ENCODE peak calls at places on chromosomes 6 and 20, in ten cellular contexts. H is GM23338; C is HCT116; R is kidney; N is CD8-positive, alpha-beta T cell; T is A549; M is upper lobe of left lung; B is tibial artery; Z is prostate gland; K is ovary. Q is an unnamed sample.

GRCh38 chr6:131923356-131923755 is 27.8 kb downstream of the CCN2 start:
- DNase-seq in T (no peak), B (no peak), R (no peak), K (peak; percentile 69), M (no peak), Z (peak; percentile 30), C (peak; percentile 83), H (peak; percentile 88), N (no peak), Q (no peak)

GRCh38 chr20:51331466-51331865 is 211.1 kb downstream of the NFATC2 start:
- DNase-seq in T (no peak), H (no peak), N (no peak), K (no peak), C (no peak), M (peak; percentile 73), Z (no peak), B (no peak), R (peak; percentile 72), Q (no peak)

GRCh38 chr6:9543649-9544048 is 871.2 kb downstream of the TFAP2A start:
- DNase-seq in C (no peak), Z (no peak), R (no peak), B (no peak), H (peak; percentile 23), T (no peak), M (no peak), K (no peak), N (no peak), Q (no peak)

GRCh38 chr6:2426561-2427340 is 181.3 kb upstream of the GMDS start:
- DNase-seq in H (no peak), B (no peak), M (no peak), Z (no peak), K (no peak), N (no peak), R (no peak), C (no peak), T (no peak), Q (no peak)

GRCh38 chr6:109172096-109172495 is 76.8 kb downstream of the CEP57L1 start:
- DNase-seq in H (no peak), N (no peak), T (no peak), M (no peak), K (no peak), R (no peak), B (no peak), C (no peak), Z (no peak), Q (no peak)

GRCh38 chr6:27214126-27214601 is 33.3 kb upstream of the PRSS16 start:
- DNase-seq in N (no peak), B (no peak), M (no peak), Z (no peak), R (no peak), H (peak; percentile 40), K (no peak), C (no peak), T (no peak), Q (no peak)

GRCh38 chr6:54063228-54063539 is 48.1 kb upstream of the MLIP start:
- DNase-seq in H (no peak), K (no peak), C (no peak), Z (no peak), M (no peak), B (no peak), T (no peak), R (no peak), N (no peak), Q (no peak)

GRCh38 chr6:110255356-110255755 is 75.1 kb downstream of the CDC40 start:
- DNase-seq in R (peak; percentile 55), T (peak; percentile 1), H (peak; percentile 80), B (no peak), N (no peak), Z (no peak), K (no peak), C (no peak), M (no peak), Q (no peak)

GRCh38 chr6:30075094-30075986 is at the start of gene RNF39:
- DNase-seq in B (no peak), H (peak; percentile 80), K (peak; percentile 52), M (peak; percentile 84), C (no peak), Z (peak; percentile 93), R (peak; percentile 78), N (no peak), T (no peak), Q (no peak)

GRCh38 chr20:33070413-33071053 is 8.9 kb upstream of the BPIFB4 start:
- DNase-seq in K (no peak), N (no peak), B (no peak), R (no peak), H (no peak), C (no peak), T (no peak), M (no peak), Z (no peak), Q (no peak)

GRCh38 chr6:11650297-11650696 is 112.7 kb downstream of the TMEM170B start:
- DNase-seq in C (no peak), M (no peak), Z (no peak), K (no peak), H (peak; percentile 90), B (no peak), R (no peak), T (no peak), N (no peak), Q (no peak)

GRCh38 chr6:145042559-145042958 is 692.8 kb downstream of the EPM2A start:
- DNase-seq in K (no peak), T (no peak), M (no peak), R (no peak), B (no peak), H (peak; percentile 76), Z (no peak), N (no peak), C (no peak), Q (no peak)

GRCh38 chr6:76881414-76881813 is 581.9 kb downstream of the HTR1B start:
- DNase-seq in B (no peak), T (no peak), K (no peak), N (no peak), R (no peak), H (no peak), M (no peak), Z (no peak), C (no peak), Q (no peak)

DNA sequence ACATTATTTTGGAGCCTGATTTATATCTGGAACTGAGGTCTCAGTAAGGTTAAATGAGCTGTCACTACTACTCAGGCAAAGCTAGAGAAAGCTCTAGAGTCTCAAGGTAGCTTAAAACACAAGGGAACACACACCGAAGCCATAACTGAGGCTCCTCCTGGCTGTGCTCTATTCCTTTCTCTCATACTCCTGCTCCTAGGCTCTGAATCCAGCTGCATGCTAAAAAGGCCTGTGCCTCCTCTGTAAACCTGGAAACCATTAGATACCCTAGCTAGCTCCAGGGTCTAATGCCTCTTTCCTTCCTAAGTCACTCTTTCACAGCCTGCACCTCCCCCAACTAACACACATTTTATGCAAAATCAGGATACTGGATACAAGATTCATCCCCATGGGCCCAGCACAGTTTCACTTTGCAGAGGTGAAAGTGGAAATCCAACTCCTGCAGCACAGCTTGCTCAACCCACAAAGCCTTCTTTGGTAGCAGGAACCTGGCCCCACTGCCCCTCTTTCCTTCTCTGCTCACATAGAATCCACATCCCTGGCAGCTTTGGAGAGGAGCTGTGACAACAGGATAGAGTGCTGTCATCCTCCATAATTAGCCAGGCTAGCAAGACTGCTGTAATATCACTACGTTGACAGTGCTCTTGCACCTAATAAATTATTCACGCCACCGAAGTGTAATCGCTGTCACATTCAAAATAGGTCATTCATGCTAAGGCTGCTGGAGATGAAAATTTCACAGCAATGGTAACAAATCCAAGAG is 16.9 kb downstream of the RIPOR2 start:
- DNase-seq in C (no peak), R (no peak), K (no peak), H (peak; percentile 34), B (no peak), N (no peak), M (no peak), Z (no peak), T (no peak), Q (no peak)
- H3K27ac ChIP-seq in C (no peak overlapping the region), R (no peak overlapping the region), K (no peak overlapping the region), H (peak overlapping the region; percentile 81), B (no peak overlapping the region), N (no peak overlapping the region), M (no peak overlapping the region), Z (no peak overlapping the region), T (no peak overlapping the region), Q (no peak overlapping the region)

DNA sequence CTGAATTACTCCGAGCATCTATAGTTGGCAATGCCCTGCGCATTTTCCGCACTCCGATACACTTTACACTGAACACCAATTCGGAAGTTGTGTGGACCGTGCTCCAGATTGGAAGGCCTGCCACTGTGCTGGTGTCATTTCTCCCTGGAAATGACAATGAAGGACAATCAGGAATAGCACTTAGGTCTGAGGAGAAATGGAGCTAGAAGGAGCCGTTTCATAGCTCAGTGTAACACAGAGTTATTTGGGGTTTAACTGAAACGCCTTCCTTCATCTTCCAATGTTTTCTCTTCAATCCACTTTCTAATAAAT is 501 bp upstream of the PLA2G7 start:
- DNase-seq in M (no peak), H (no peak), B (no peak), C (no peak), R (no peak), K (no peak), Z (no peak), T (no peak), N (no peak), Q (no peak)
- H3K4me3 ChIP-seq in M (peak overlapping the region; percentile 62), H (peak overlapping the region; percentile 90), B (peak overlapping the region; percentile 53), C (peak overlapping the region; percentile 45), R (peak overlapping the region; percentile 67), K (peak overlapping the region; percentile 54), Z (peak overlapping the region; percentile 69), T (peak overlapping the region; percentile 62), N (no peak overlapping the region), Q (peak overlapping the region; percentile 93)

DNA sequence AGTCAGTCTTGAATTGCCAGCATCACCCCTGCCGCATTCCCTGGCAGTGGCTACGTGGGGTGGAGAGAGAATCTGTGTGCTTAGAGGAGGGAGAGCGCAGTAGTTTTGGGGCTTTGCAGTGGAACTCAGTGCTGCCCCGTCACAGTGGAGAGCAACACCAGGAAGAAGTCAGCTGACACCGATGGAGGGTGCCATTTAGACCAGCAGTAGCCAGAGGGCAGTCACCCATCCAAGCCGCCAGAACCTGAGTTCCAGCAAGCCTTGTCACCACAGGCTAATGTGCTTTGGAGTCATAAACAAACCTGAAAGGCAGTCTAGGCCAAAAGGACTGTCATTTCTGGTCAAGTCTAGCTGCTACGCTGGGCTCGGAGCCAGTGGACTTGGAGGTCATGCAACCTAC is 22.0 kb upstream of the PERP start:
- DNase-seq in K (no peak), T (no peak), C (no peak), H (peak; percentile 44), B (no peak), M (no peak), R (no peak), N (no peak), Z (no peak), Q (no peak)
- TF ChIP-seq CTCF in K (no peak), T (no peak), C (peak; percentile 25), H (peak; percentile 63), B (no peak), M (no peak), R (no peak), N (no peak), Z (no peak), Q (no peak)

GRCh38 chr6:42879372-42880239 is at the start of gene RPL7L1:
- DNase-seq in N (peak; percentile 69), T (peak; percentile 50), M (peak; percentile 94), Z (peak; percentile 84), H (peak; percentile 85), C (peak; percentile 83), R (peak; percentile 91), B (peak; percentile 88), K (peak; percentile 77), Q (peak; percentile 89)

DNA sequence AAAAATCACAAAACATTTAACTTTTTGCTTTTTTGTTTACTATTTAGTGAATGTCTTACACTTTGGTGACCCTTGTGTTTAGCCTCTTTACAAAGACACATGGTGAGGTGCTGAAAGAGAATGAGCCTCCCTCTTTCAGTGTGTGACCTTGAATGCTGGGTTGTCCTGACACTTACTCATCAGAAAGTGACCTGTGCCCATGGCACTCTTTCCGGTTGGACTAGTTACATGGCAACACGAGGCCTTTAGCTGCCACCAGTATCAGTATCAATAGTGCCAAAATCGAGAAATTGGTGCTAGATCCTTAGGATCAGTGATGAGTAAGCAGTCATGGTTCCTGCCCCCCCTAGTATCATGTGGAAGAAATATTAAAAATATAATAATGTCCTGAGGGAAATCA is 1.7 kb upstream of the RPL7L1 start:
- DNase-seq in K (no peak), Z (no peak), B (no peak), C (no peak), H (no peak), T (no peak), R (no peak), N (no peak), M (no peak), Q (no peak)
- H3K27ac ChIP-seq in K (no peak overlapping the region), Z (no peak overlapping the region), B (peak overlapping the region; percentile 33), C (no peak overlapping the region), H (no peak overlapping the region), T (peak overlapping the region; percentile 67), R (no peak overlapping the region), N (no peak overlapping the region), M (no peak overlapping the region), Q (no peak overlapping the region)

Q was measured in coronary artery.